ENCODE peak calls at places on chromosomes 11 and 22, in ten cellular contexts. A is kidney, S is HL-60, I is stomach, L is heart left ventricle, Q is H9, N is left ventricle myocardium inferior, U is ovary, R is RWPE1, J is left lung. Y is an unnamed sample.
A peak's percentile ranks its signal among the peaks of the same experiment; 100 is the strongest.

GRCh38 chr11:75797116-75797515 is 17.9 kb upstream of the UVRAG start:
- DNase-seq in L (no peak), Q (no peak), J (no peak), S (no peak), N (no peak), I (no peak), U (no peak), R (no peak), A (peak; percentile 25), Y (no peak)

GRCh38 chr11:79077684-79078379 is 363.0 kb downstream of the TENM4 start:
- DNase-seq in R (no peak), U (no peak), Q (no peak), S (no peak), A (no peak), L (no peak), N (no peak), J (no peak), I (no peak), Y (no peak)

GRCh38 chr11:112734207-112734606 is 227.0 kb upstream of the NCAM1 start:
- DNase-seq in J (no peak), L (peak; percentile 56), I (peak; percentile 42), R (peak; percentile 24), S (no peak), A (no peak), N (no peak), Q (peak; percentile 63), U (no peak), Y (no peak)

GRCh38 chr22:21718492-21718891 is 17.1 kb downstream of the YPEL1 start:
- DNase-seq in U (no peak), R (no peak), J (no peak), S (no peak), I (no peak), A (no peak), N (no peak), Q (no peak), L (no peak), Y (no peak)

GRCh38 chr22:29044657-29045176 is 16.9 kb downstream of the C22orf31 start:
- DNase-seq in U (no peak), N (no peak), J (no peak), I (no peak), A (no peak), L (no peak), R (peak; percentile 6), S (no peak), Q (no peak), Y (no peak)

GRCh38 chr22:29658171-29658570 is 54.7 kb downstream of the NF2 start:
- DNase-seq in I (no peak), J (no peak), N (no peak), L (no peak), U (no peak), Q (no peak), R (no peak), A (no peak), S (peak; percentile 46), Y (no peak)

GRCh38 chr11:21511835-21512440 is 680.9 kb upstream of the ANO5 start:
- DNase-seq in U (no peak), R (peak; percentile 36), I (peak; percentile 68), A (no peak), Q (peak; percentile 84), L (peak; percentile 32), S (peak; percentile 26), J (peak; percentile 53), N (peak; percentile 16), Y (peak; percentile 69)

GRCh38 chr22:32720924-32721323 is 80.6 kb upstream of the TIMP3 start:
- DNase-seq in I (no peak), S (no peak), N (no peak), R (no peak), Q (no peak), J (no peak), A (no peak), L (no peak), U (no peak), Y (no peak)

GRCh38 chr22:36776722-36777121 is 803 bp upstream of the IFT27 start:
- DNase-seq in A (no peak), Q (no peak), J (no peak), L (no peak), R (no peak), S (no peak), I (no peak), U (no peak), N (no peak), Y (no peak)

GRCh38 chr11:120386318-120386717 is 50.1 kb downstream of the ARHGEF12 start:
- DNase-seq in N (no peak), L (no peak), J (no peak), U (no peak), R (no peak), A (no peak), S (no peak), Q (no peak), I (no peak), Y (no peak)
- H3K27ac ChIP-seq in N (peak overlapping the region; percentile 42), L (no peak overlapping the region), J (no peak overlapping the region), U (no peak overlapping the region), R (no peak overlapping the region), A (no peak overlapping the region), S (no peak overlapping the region), Q (no peak overlapping the region), I (no peak overlapping the region), Y (no peak overlapping the region)

GRCh38 chr11:68763926-68764657 is 12.8 kb upstream of the TESMIN start:
- DNase-seq in I (no peak), N (no peak), J (no peak), L (no peak), A (no peak), S (no peak), U (no peak), R (no peak), Q (no peak), Y (no peak)

GRCh38 chr11:68762481-68762880 is 11.2 kb upstream of the TESMIN start:
- DNase-seq in I (no peak), N (no peak), J (no peak), L (no peak), A (no peak), R (no peak), U (no peak), S (no peak), Q (no peak), Y (no peak)

GRCh38 chr11:68766786-68767185 is 15.5 kb upstream of the TESMIN start:
- DNase-seq in I (no peak), S (no peak), U (no peak), J (no peak), N (no peak), Q (no peak), R (no peak), A (no peak), L (no peak), Y (no peak)

GRCh38 chr11:68763181-68763721 is 11.9 kb upstream of the TESMIN start:
- DNase-seq in S (no peak), N (no peak), A (no peak), R (no peak), Q (no peak), I (no peak), J (no peak), L (no peak), U (no peak), Y (no peak)

GRCh38 chr11:68764746-68765145 is 13.4 kb upstream of the TESMIN start:
- DNase-seq in I (no peak), S (no peak), J (no peak), L (no peak), Q (no peak), U (no peak), R (no peak), N (no peak), A (no peak), Y (no peak)
- H3K27ac ChIP-seq in I (no peak overlapping the region), S (no peak overlapping the region), J (no peak overlapping the region), L (no peak overlapping the region), Q (no peak overlapping the region), U (no peak overlapping the region), R (no peak overlapping the region), N (no peak overlapping the region), A (no peak overlapping the region), Y (no peak overlapping the region)

GRCh38 chr11:44562836-44563460 is 2.5 kb upstream of the CD82 start:
- DNase-seq in L (no peak), U (no peak), A (no peak), J (no peak), Q (no peak), R (no peak), N (no peak), I (no peak), S (no peak), Y (no peak)
- H3K27ac ChIP-seq in L (no peak overlapping the region), U (no peak overlapping the region), A (no peak overlapping the region), J (no peak overlapping the region), Q (no peak overlapping the region), R (peak overlapping the region; percentile 99), N (peak overlapping the region; percentile 18), I (peak overlapping the region; percentile 98), S (no peak overlapping the region), Y (no peak overlapping the region)

GRCh38 chr11:128343870-128344269 is 243.5 kb downstream of the ETS1 start:
- DNase-seq in N (no peak), R (peak; percentile 8), L (no peak), Q (no peak), J (no peak), U (no peak), I (no peak), S (no peak), A (no peak), Y (no peak)

GRCh38 chr11:128342511-128343133 is 244.7 kb downstream of the ETS1 start:
- DNase-seq in S (no peak), R (peak; percentile 63), U (no peak), L (peak; percentile 73), A (no peak), J (no peak), I (no peak), N (peak; percentile 38), Q (no peak), Y (peak; percentile 72)

GRCh38 chr11:128343134-128343514 is 244.2 kb downstream of the ETS1 start:
- DNase-seq in Q (no peak), I (no peak), J (no peak), S (no peak), U (no peak), N (no peak), R (no peak), A (no peak), L (no peak), Y (no peak)

GRCh38 chr11:128346808-128347207 is 240.6 kb downstream of the ETS1 start:
- DNase-seq in A (no peak), U (no peak), J (no peak), R (peak; percentile 71), L (no peak), Q (no peak), S (no peak), N (no peak), I (no peak), Y (no peak)

GRCh38 chr11:128345316-128345715 is 242.0 kb downstream of the ETS1 start:
- DNase-seq in U (no peak), J (no peak), S (no peak), I (no peak), L (no peak), N (no peak), A (no peak), R (no peak), Q (no peak), Y (no peak)
- H3K27ac ChIP-seq in U (no peak overlapping the region), J (no peak overlapping the region), S (no peak overlapping the region), I (no peak overlapping the region), L (no peak overlapping the region), N (no peak overlapping the region), A (no peak overlapping the region), R (no peak overlapping the region), Q (no peak overlapping the region), Y (no peak overlapping the region)

Y was measured in lower lobe of right lung.